ENCODE peak calls at places on chromosomes 3 and 15, in five cellular contexts. One of them, this sample, is unnamed.

GRCh38 chr3:17979248-17979647 is 236.8 kb upstream of the TBC1D5 start:
- DNase-seq in transverse colon: peak; percentile 8
- DNase-seq in keratinocyte: no peak
- DNase-seq in left lung: no peak
- DNase-seq in naive thymus-derived CD4-positive, alpha-beta T cell: no peak
- DNase-seq in this sample: no peak

GRCh38 chr3:65758871-65759598 is 279.7 kb downstream of the MAGI1 start:
- DNase-seq in transverse colon: no peak
- DNase-seq in keratinocyte: no peak
- DNase-seq in left lung: no peak
- DNase-seq in naive thymus-derived CD4-positive, alpha-beta T cell: no peak
- DNase-seq in this sample: no peak

GRCh38 chr3:10379961-10380360 is 59.0 kb upstream of the SEC13 start:
- DNase-seq in transverse colon: no peak
- DNase-seq in keratinocyte: no peak
- DNase-seq in left lung: peak; percentile 48
- DNase-seq in naive thymus-derived CD4-positive, alpha-beta T cell: no peak
- DNase-seq in this sample: no peak

GRCh38 chr3:88239870-88240269 is 90.1 kb downstream of the C3orf38 start:
- DNase-seq in transverse colon: no peak
- DNase-seq in keratinocyte: no peak
- DNase-seq in left lung: no peak
- DNase-seq in naive thymus-derived CD4-positive, alpha-beta T cell: no peak
- DNase-seq in this sample: no peak

GRCh38 chr3:31409866-31410265 is 122.9 kb upstream of the STT3B start:
- DNase-seq in transverse colon: no peak
- DNase-seq in keratinocyte: no peak
- DNase-seq in left lung: no peak
- DNase-seq in naive thymus-derived CD4-positive, alpha-beta T cell: no peak
- DNase-seq in this sample: no peak

GRCh38 chr3:65638301-65638700 is 400.4 kb downstream of the MAGI1 start:
- DNase-seq in transverse colon: no peak
- DNase-seq in keratinocyte: no peak
- DNase-seq in left lung: no peak
- DNase-seq in naive thymus-derived CD4-positive, alpha-beta T cell: no peak
- DNase-seq in this sample: no peak

GRCh38 chr3:39126532-39127071 is 19.1 kb downstream of the TTC21A start:
- DNase-seq in transverse colon: peak; percentile 56
- DNase-seq in keratinocyte: no peak
- DNase-seq in left lung: no peak
- DNase-seq in naive thymus-derived CD4-positive, alpha-beta T cell: no peak
- DNase-seq in this sample: peak; percentile 54

GRCh38 chr15:44094776-44095175 is 100.3 kb downstream of the FRMD5 start:
- DNase-seq in transverse colon: no peak
- DNase-seq in keratinocyte: no peak
- DNase-seq in left lung: no peak
- DNase-seq in naive thymus-derived CD4-positive, alpha-beta T cell: no peak
- DNase-seq in this sample: no peak

GRCh38 chr3:5426094-5426883 is 238.8 kb downstream of the EDEM1 start:
- DNase-seq in transverse colon: peak; percentile 85
- DNase-seq in keratinocyte: peak; percentile 1
- DNase-seq in left lung: peak; percentile 91
- DNase-seq in naive thymus-derived CD4-positive, alpha-beta T cell: no peak
- DNase-seq in this sample: peak; percentile 64

DNA sequence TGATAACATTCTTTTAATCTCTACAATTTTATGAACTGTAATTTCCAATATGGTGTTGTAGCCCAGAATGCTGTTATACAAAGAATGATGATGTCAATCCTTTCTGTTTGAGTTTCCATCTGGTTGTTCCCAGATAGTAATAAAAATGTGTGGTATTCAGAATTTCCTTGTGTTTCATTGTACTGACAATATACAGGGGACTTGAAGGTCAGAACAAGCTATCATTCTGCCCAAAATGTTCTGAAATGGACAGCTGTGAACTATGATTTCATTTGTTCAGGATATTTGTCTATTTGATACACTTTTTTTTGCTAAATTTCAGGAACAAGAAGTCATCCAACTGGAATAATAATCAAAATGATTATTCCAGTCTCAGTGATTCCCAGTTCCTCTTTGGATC is 40.8 kb downstream of the C3orf62 start:
- DNase-seq in transverse colon: no peak
- DNase-seq in keratinocyte: no peak
- DNase-seq in left lung: no peak
- DNase-seq in naive thymus-derived CD4-positive, alpha-beta T cell: no peak
- DNase-seq in this sample: no peak
- H3K9me3 ChIP-seq in transverse colon: peaks cover 6% of the 10 kb centered on the region
- H3K9me3 ChIP-seq in keratinocyte: peaks cover 3% of the 10 kb centered on the region
- H3K9me3 ChIP-seq in left lung: no peaks in the 10 kb centered on the region
- H3K9me3 ChIP-seq in naive thymus-derived CD4-positive, alpha-beta T cell: no peaks in the 10 kb centered on the region
- H3K9me3 ChIP-seq in this sample: no peaks in the 10 kb centered on the region

GRCh38 chr3:6452974-6453373 is 407.9 kb upstream of the GRM7 start:
- DNase-seq in transverse colon: no peak
- DNase-seq in keratinocyte: no peak
- DNase-seq in left lung: no peak
- DNase-seq in naive thymus-derived CD4-positive, alpha-beta T cell: no peak
- DNase-seq in this sample: no peak
- H3K9me3 ChIP-seq in transverse colon: no peaks in the 10 kb centered on the region
- H3K9me3 ChIP-seq in keratinocyte: no peaks in the 10 kb centered on the region
- H3K9me3 ChIP-seq in left lung: no peaks in the 10 kb centered on the region
- H3K9me3 ChIP-seq in naive thymus-derived CD4-positive, alpha-beta T cell: no peaks in the 10 kb centered on the region
- H3K9me3 ChIP-seq in this sample: no peaks in the 10 kb centered on the region

GRCh38 chr3:189195302-189195701 is 23.5 kb downstream of the TPRG1 start:
- DNase-seq in transverse colon: no peak
- DNase-seq in keratinocyte: no peak
- DNase-seq in left lung: no peak
- DNase-seq in naive thymus-derived CD4-positive, alpha-beta T cell: no peak
- DNase-seq in this sample: no peak

GRCh38 chr3:189188466-189188865 is 16.7 kb downstream of the TPRG1 start:
- DNase-seq in transverse colon: no peak
- DNase-seq in keratinocyte: no peak
- DNase-seq in left lung: no peak
- DNase-seq in naive thymus-derived CD4-positive, alpha-beta T cell: no peak
- DNase-seq in this sample: no peak

DNA sequence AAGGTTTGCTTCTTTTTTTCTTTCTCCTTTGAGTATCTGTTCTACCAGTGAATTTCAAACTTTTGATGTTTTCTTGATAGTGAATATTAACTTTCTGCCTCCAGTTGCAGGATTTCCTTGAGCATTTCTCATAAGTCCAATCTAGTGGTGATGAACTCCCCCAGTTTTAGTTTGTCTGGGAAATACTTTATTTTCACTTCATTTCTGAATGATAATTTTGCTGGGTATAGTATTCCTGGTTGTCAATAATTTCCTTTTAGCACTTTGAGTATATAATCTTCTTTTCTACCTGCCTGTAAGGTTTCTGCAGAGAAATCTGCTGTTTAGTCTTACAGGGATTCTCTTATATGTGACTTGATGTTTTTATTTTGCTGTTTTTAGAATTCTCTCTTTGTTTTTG is 21.0 kb downstream of the TPRG1 start:
- DNase-seq in transverse colon: no peak
- DNase-seq in keratinocyte: no peak
- DNase-seq in left lung: no peak
- DNase-seq in naive thymus-derived CD4-positive, alpha-beta T cell: no peak
- DNase-seq in this sample: no peak
- H3K9me3 ChIP-seq in transverse colon: peaks cover 26% of the 10 kb centered on the region
- H3K9me3 ChIP-seq in keratinocyte: no peaks in the 10 kb centered on the region
- H3K9me3 ChIP-seq in left lung: no peaks in the 10 kb centered on the region
- H3K9me3 ChIP-seq in naive thymus-derived CD4-positive, alpha-beta T cell: no peaks in the 10 kb centered on the region
- H3K9me3 ChIP-seq in this sample: no peaks in the 10 kb centered on the region

GRCh38 chr3:175940881-175941280 is 1081.7 kb downstream of the NAALADL2 start:
- DNase-seq in transverse colon: no peak
- DNase-seq in keratinocyte: no peak
- DNase-seq in left lung: no peak
- DNase-seq in naive thymus-derived CD4-positive, alpha-beta T cell: no peak
- DNase-seq in this sample: no peak

GRCh38 chr3:175941352-175941751 is 1082.2 kb downstream of the NAALADL2 start:
- DNase-seq in transverse colon: no peak
- DNase-seq in keratinocyte: no peak
- DNase-seq in left lung: no peak
- DNase-seq in naive thymus-derived CD4-positive, alpha-beta T cell: no peak
- DNase-seq in this sample: peak; percentile 3

DNA sequence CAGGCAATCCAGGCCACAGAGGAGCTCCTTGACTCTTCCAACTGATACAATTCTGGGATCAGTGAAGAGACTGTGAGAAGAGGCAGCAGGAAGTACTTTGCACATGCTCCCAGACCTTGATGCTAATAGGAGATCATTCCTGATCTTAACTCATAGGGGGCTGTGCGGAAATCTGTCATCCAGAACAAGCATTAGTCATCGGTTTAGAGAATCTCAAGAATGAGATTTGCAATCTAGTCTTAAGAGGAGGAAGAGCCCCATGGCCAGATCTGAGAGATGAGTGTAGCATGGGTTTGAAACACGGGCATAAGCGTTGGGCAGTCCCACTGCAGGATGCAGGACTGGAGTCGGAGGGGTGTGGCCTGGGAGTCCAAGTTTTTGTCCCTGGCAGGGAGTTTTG is 1081.1 kb downstream of the NAALADL2 start:
- DNase-seq in transverse colon: no peak
- DNase-seq in keratinocyte: no peak
- DNase-seq in left lung: no peak
- DNase-seq in naive thymus-derived CD4-positive, alpha-beta T cell: no peak
- DNase-seq in this sample: no peak
- H3K9me3 ChIP-seq in transverse colon: no peaks in the 10 kb centered on the region
- H3K9me3 ChIP-seq in keratinocyte: no peaks in the 10 kb centered on the region
- H3K9me3 ChIP-seq in left lung: no peaks in the 10 kb centered on the region
- H3K9me3 ChIP-seq in naive thymus-derived CD4-positive, alpha-beta T cell: no peaks in the 10 kb centered on the region
- H3K9me3 ChIP-seq in this sample: no peaks in the 10 kb centered on the region

DNA sequence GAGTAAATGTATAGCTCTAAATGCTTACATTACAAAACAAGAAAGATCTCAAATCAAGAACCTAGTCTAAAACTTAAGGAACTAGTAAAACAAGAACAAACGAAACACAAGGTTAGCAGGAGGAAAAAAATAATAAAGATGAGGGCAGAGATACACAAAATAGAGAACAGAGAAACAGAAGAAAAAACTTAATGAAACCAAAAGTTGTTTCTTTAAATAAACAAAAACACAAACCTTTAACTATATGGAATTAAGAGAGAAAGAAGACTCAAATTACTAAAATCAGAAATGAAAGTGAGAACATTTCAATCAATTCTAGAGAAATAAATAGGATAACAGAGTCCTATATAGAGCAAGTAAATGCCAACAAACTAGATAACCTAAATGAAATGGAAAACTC is 59.6 kb downstream of the DLG1 start:
- DNase-seq in transverse colon: no peak
- DNase-seq in keratinocyte: no peak
- DNase-seq in left lung: no peak
- DNase-seq in naive thymus-derived CD4-positive, alpha-beta T cell: no peak
- DNase-seq in this sample: no peak
- H3K9me3 ChIP-seq in transverse colon: peaks cover 24% of the 10 kb centered on the region
- H3K9me3 ChIP-seq in keratinocyte: peaks cover 10% of the 10 kb centered on the region
- H3K9me3 ChIP-seq in left lung: no peaks in the 10 kb centered on the region
- H3K9me3 ChIP-seq in naive thymus-derived CD4-positive, alpha-beta T cell: no peaks in the 10 kb centered on the region
- H3K9me3 ChIP-seq in this sample: no peaks in the 10 kb centered on the region

DNA sequence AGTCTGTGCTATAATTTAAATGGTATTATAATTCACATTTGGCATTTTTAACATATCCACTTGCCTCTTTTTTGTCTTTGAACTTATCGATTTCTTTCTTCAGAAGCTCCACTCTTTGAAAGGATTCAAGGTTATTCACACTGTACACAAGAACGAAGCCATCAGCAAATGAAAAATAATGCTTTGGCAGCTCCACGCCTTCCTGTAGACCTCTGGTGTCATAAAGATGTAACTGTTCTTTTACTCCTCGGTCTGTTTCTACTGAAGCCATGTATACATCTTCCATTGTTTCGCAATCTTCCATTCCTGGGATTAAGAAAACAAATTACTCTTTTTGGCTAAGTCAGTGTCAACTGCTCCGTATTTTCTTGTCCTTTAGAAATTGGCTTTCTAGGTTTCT is 16.0 kb downstream of the NKIRAS1 start:
- DNase-seq in transverse colon: no peak
- DNase-seq in keratinocyte: no peak
- DNase-seq in left lung: no peak
- DNase-seq in naive thymus-derived CD4-positive, alpha-beta T cell: no peak
- DNase-seq in this sample: no peak
- H3K9me3 ChIP-seq in transverse colon: no peaks in the 10 kb centered on the region
- H3K9me3 ChIP-seq in keratinocyte: no peaks in the 10 kb centered on the region
- H3K9me3 ChIP-seq in left lung: no peaks in the 10 kb centered on the region
- H3K9me3 ChIP-seq in naive thymus-derived CD4-positive, alpha-beta T cell: no peaks in the 10 kb centered on the region
- H3K9me3 ChIP-seq in this sample: no peaks in the 10 kb centered on the region

GRCh38 chr15:45242289-45242688 is 9.7 kb upstream of the SLC28A2 start:
- DNase-seq in transverse colon: no peak
- DNase-seq in keratinocyte: no peak
- DNase-seq in left lung: no peak
- DNase-seq in naive thymus-derived CD4-positive, alpha-beta T cell: no peak
- DNase-seq in this sample: no peak
- H3K9me3 ChIP-seq in transverse colon: peaks cover 53% of the 10 kb centered on the region
- H3K9me3 ChIP-seq in keratinocyte: peaks cover 2% of the 10 kb centered on the region
- H3K9me3 ChIP-seq in left lung: peaks cover 3% of the 10 kb centered on the region
- H3K9me3 ChIP-seq in naive thymus-derived CD4-positive, alpha-beta T cell: no peaks in the 10 kb centered on the region
- H3K9me3 ChIP-seq in this sample: no peaks in the 10 kb centered on the region

DNA sequence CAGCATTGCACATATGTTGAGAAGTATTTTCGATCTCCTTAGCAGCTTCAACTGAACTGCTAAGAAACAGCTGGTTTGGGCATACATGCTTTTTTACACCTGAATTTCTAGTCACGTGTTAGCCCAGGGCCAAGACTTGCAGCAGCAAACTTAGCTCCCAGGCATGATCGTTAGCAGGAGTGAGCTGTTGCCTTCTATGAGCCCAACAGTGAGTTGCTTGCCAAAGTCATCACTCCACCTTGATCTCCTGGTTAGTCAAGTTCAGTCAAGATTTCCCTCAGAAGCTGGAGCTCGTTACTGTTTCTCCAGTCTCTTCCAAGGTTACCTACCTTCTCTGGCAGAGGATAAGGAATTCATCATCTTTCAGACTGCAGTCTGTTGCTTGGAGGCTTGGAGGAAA is 100.4 kb upstream of the SEMA6D start:
- DNase-seq in transverse colon: no peak
- DNase-seq in keratinocyte: peak; percentile 1
- DNase-seq in left lung: no peak
- DNase-seq in naive thymus-derived CD4-positive, alpha-beta T cell: no peak
- DNase-seq in this sample: no peak
- H3K9me3 ChIP-seq in transverse colon: no peaks in the 10 kb centered on the region
- H3K9me3 ChIP-seq in keratinocyte: no peaks in the 10 kb centered on the region
- H3K9me3 ChIP-seq in left lung: no peaks in the 10 kb centered on the region
- H3K9me3 ChIP-seq in naive thymus-derived CD4-positive, alpha-beta T cell: no peaks in the 10 kb centered on the region
- H3K9me3 ChIP-seq in this sample: no peaks in the 10 kb centered on the region